ENCODE peak calls at places on chromosomes 6 and 20, in eight cellular contexts. X, K, T, N, Q, J, D and A are unnamed samples.

GRCh38 chr6:31969712-31970603 is 2.0 kb downstream of the DXO start:
- DNase-seq in X (no peak), K (no peak), T (no peak), N (no peak), Q (no peak), J (no peak), D (no peak), A (no peak)

GRCh38 chr6:118894425-118895240 is 681 bp downstream of the ASF1A start:
- DNase-seq in X (peak; percentile 59), K (peak; percentile 40), T (peak; percentile 73), N (peak; percentile 65), Q (peak; percentile 80), J (peak; percentile 72), D (peak; percentile 73), A (peak; percentile 72)

GRCh38 chr6:15310680-15311079 is 64.8 kb downstream of the JARID2 start:
- DNase-seq in X (no peak), K (no peak), T (no peak), N (no peak), Q (no peak), J (no peak), D (no peak), A (no peak)

GRCh38 chr6:18262812-18263560 is 1.3 kb downstream of the DEK start:
- DNase-seq in X (no peak), K (peak; percentile 58), T (no peak), N (peak; percentile 55), Q (no peak), J (no peak), D (peak; percentile 40), A (no peak)

GRCh38 chr6:34457392-34457746 is 8.5 kb upstream of the PACSIN1 start:
- DNase-seq in X (no peak), K (no peak), T (no peak), N (no peak), Q (no peak), J (no peak), D (no peak), A (no peak)

GRCh38 chr20:10077886-10078285 is 43.1 kb downstream of the ANKEF1 start:
- DNase-seq in X (no peak), K (no peak), T (no peak), N (no peak), Q (no peak), J (no peak), D (no peak), A (no peak)

GRCh38 chr6:163926642-163927041 is 512.1 kb downstream of the QKI start:
- DNase-seq in X (peak; percentile 14), K (no peak), T (no peak), N (no peak), Q (no peak), J (peak; percentile 51), D (no peak), A (peak; percentile 53)

GRCh38 chr6:150503041-150503440 is 96.6 kb upstream of the PLEKHG1 start:
- DNase-seq in X (no peak), K (no peak), T (no peak), N (no peak), Q (no peak), J (no peak), D (no peak), A (no peak)

GRCh38 chr6:17102258-17102870 is 514 bp downstream of the STMND1 start:
- DNase-seq in X (no peak), K (no peak), T (no peak), N (no peak), Q (no peak), J (no peak), D (no peak), A (no peak)

GRCh38 chr6:131900231-131900630 is 50.9 kb downstream of the CCN2 start:
- DNase-seq in X (no peak), K (no peak), T (no peak), N (no peak), Q (no peak), J (no peak), D (no peak), A (no peak)

GRCh38 chr20:2873747-2874041 is 413 bp downstream of the PTPRA start:
- DNase-seq in X (no peak), K (peak; percentile 12), T (peak; percentile 43), N (peak; percentile 71), Q (peak; percentile 79), J (peak; percentile 60), D (peak; percentile 88), A (peak; percentile 59)

GRCh38 chr6:161091972-161092701 is 100.6 kb downstream of the MAP3K4 start:
- DNase-seq in X (peak; percentile 11), K (peak; percentile 36), T (no peak), N (no peak), Q (no peak), J (no peak), D (no peak), A (no peak)

GRCh38 chr20:17646901-17647301 is 35.1 kb downstream of the RRBP1 start:
- DNase-seq in X (no peak), K (no peak), T (no peak), N (no peak), Q (no peak), J (no peak), D (peak; percentile 39), A (no peak)

GRCh38 chr6:36641543-36641942 is 37.0 kb upstream of the CDKN1A start:
- DNase-seq in X (no peak), K (no peak), T (no peak), N (no peak), Q (no peak), J (no peak), D (no peak), A (no peak)

GRCh38 chr6:21527731-21528130 is 65.8 kb upstream of the SOX4 start:
- DNase-seq in X (no peak), K (peak; percentile 2), T (no peak), N (no peak), Q (no peak), J (no peak), D (no peak), A (no peak)

GRCh38 chr6:168416531-168416930 is 24.5 kb upstream of the SMOC2 start:
- DNase-seq in X (no peak), K (no peak), T (no peak), N (no peak), Q (peak; percentile 25), J (no peak), D (no peak), A (no peak)

DNA sequence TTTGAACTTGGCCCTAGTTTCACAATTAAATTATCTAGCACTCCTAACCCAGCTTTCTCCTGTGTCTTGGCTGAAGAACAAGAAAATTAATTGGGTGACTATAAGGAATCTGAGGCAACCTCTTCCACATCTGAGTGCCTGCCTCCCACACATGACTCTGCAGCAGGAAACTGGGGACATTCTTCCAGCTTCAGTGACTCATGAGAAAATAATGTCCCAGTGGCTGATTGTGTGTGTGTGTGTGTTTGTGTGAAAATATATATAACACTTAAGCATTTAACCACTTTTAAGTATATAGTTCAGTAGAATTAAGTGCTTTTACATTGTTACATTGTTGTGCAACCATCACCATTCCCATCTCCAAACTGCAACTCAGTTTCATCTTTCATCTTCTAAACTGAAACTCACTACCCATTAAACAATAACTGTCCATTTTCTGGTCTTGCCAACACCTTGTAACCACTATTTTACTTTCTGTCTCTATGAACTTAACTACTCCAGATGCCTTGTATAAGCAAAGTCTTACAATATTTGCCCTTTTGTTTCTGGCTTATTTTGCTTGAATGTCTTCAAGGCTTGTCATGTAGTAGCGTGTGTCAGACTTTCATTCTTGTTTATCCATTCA is 8.7 kb downstream of the TRIM38 start:
- DNase-seq in X (peak; percentile 95), K (peak; percentile 92), T (peak; percentile 77), N (peak; percentile 86), Q (no peak), J (peak; percentile 21), D (no peak), A (no peak)
- H3K36me3 ChIP-seq in X (peaks cover 24% of the 10 kb centered on the region), K (peaks cover 54% of the 10 kb centered on the region), T (no peaks in the 10 kb centered on the region), N (no peaks in the 10 kb centered on the region), Q (peaks cover 64% of the 10 kb centered on the region), J (peaks cover 12% of the 10 kb centered on the region), D (no peaks in the 10 kb centered on the region), A (peaks cover 89% of the 10 kb centered on the region)

DNA sequence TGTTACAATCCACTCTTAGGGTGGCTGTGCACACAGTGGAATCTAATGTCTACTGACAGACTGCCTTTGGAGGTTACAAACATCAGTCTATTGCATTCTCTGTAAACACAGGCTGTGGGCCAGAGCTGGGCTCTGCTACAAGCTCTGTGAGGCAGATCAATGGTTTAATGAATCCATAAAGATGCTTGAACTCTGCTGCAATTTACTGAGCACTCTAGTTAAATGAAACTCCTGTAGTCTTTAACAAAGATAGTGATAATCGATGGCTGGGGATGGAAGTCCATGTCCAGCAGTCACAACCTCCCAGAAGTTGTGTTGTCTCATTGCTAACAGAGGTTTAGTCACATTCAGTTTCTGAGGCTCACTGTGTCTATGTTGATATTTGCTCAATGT is 50.5 kb downstream of the SOBP start:
- DNase-seq in X (no peak), K (no peak), T (no peak), N (no peak), Q (no peak), J (no peak), D (no peak), A (no peak)
- H3K36me3 ChIP-seq in X (peaks cover 1% of the 10 kb centered on the region), K (no peaks in the 10 kb centered on the region), T (no peaks in the 10 kb centered on the region), N (no peaks in the 10 kb centered on the region), Q (no peaks in the 10 kb centered on the region), J (no peaks in the 10 kb centered on the region), D (no peaks in the 10 kb centered on the region), A (no peaks in the 10 kb centered on the region)

DNA sequence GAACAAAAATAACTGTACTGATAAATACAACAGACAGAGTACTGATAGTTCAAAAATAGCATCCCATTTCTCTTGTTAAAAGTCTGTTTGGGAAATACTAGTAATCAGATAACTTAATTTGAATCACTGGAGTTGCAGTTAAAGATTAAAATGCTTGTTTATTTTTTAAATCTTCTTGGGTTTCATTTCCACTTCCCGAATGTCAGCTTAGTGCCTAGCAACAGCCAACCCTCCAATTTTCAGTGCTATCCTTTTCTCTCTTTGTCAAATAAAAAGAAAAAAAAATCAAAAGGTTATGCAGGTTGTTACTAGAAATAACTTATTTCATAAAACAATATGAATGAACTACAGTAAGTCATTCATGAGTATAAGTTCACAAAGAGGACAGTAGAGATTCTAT is 257.7 kb upstream of the STXBP5 start:
- DNase-seq in X (no peak), K (no peak), T (no peak), N (no peak), Q (no peak), J (no peak), D (no peak), A (no peak)
- H3K36me3 ChIP-seq in X (no peaks in the 10 kb centered on the region), K (no peaks in the 10 kb centered on the region), T (no peaks in the 10 kb centered on the region), N (no peaks in the 10 kb centered on the region), Q (no peaks in the 10 kb centered on the region), J (no peaks in the 10 kb centered on the region), D (no peaks in the 10 kb centered on the region), A (no peaks in the 10 kb centered on the region)

DNA sequence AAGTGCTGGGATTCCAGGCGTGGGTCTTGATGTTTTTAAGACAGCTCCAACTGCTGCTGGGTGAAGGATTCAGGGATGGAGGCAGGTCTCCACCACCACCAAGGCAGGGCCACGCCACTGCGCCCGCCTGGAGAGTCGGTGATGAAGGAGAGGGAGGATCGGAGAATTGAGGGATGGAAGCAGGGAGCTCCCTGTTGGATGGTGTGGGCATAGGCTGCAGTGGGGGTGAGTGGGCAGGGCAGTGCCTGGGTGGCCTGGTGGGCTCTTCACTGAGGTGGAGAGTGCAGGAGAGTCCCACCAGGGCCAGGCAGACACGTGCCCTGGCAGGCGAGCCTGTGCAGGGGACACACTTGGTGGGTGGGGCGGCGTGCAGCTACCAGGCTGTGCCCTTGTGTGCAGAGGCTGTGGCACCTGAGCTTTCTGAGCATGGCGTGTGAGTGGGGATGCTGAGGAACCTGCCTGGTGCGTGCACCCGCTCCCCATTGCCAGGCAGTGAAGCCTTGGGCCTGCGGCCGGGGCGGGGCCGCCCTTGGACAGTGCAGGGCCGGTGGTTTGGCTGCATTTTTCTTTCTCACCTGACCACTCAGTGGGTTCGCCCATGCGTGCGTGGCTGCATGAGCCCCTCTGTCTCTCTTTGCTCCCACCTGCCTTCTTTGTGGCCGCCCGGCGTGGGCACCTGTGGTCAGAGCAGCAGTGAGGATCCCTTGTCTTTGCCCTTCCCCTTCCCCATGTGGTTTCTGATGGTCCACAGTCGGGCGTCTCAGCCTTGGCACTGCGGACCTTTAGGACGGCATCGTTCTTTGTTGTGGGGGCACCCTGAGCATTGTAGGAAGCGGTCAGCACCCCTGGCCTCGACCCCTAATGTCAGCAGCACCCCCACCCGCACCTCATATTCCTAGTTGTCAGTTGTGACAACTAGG is 11.3 kb downstream of the RBM38 start:
- DNase-seq in X (no peak), K (no peak), T (no peak), N (no peak), Q (no peak), J (no peak), D (peak; percentile 52), A (no peak)
- H3K36me3 ChIP-seq in X (peaks cover 3% of the 10 kb centered on the region), K (peaks cover 46% of the 10 kb centered on the region), T (no peaks in the 10 kb centered on the region), N (peaks cover 5% of the 10 kb centered on the region), Q (peaks cover 57% of the 10 kb centered on the region), J (peaks cover 4% of the 10 kb centered on the region), D (peaks cover 7% of the 10 kb centered on the region), A (peaks cover 66% of the 10 kb centered on the region)